ENCODE peak calls at places on chromosomes 3 and 15, in five cellular contexts. M is A549, E is H1, W is K562, A is GM12878. S is an unnamed sample.

GRCh38 chr3:155325263-155325835 is 31.9 kb upstream of the STRIT1 start:
- DNase-seq in M (peak), E (no peak), W (no peak), A (no peak), S (peak)

GRCh38 chr3:39750677-39751076 is 58.7 kb upstream of the MYRIP start:
- DNase-seq in M (no peak), E (no peak), W (no peak), A (no peak), S (no peak)

GRCh38 chr15:39663684-39664083 is 82.8 kb downstream of the THBS1 start:
- DNase-seq in M (no peak), E (no peak), W (no peak), A (no peak), S (no peak)

GRCh38 chr3:120498947-120499346 is 48.2 kb upstream of the FSTL1 start:
- DNase-seq in M (peak), E (no peak), W (no peak), A (no peak), S (no peak)

GRCh38 chr3:151901282-151901945 is 28.0 kb downstream of the SUCNR1 start:
- DNase-seq in M (no peak), E (no peak), W (no peak), A (no peak), S (no peak)

GRCh38 chr3:126064627-126065258 is 19.2 kb downstream of the SLC41A3 start:
- DNase-seq in M (no peak), E (no peak), W (no peak), A (no peak), S (no peak)

GRCh38 chr3:55485208-55485791 is 1.8 kb downstream of the WNT5A start:
- DNase-seq in M (peak), E (no peak), W (peak), A (peak), S (peak)

GRCh38 chr3:143998266-143998665 is 26.6 kb downstream of the DIPK2A start:
- DNase-seq in M (no peak), E (no peak), W (no peak), A (no peak), S (no peak)

GRCh38 chr15:41513282-41514227 is at the start of gene LTK:
- DNase-seq in M (no peak), E (no peak), W (peak), A (no peak), S (no peak)

GRCh38 chr3:15681668-15682067 is 80.1 kb downstream of the BTD start:
- DNase-seq in M (no peak), E (no peak), W (no peak), A (no peak), S (no peak)

GRCh38 chr3:188904670-188905069 is 267.1 kb upstream of the TPRG1 start:
- DNase-seq in M (no peak), E (no peak), W (no peak), A (no peak), S (peak)

GRCh38 chr3:155979746-155980145 is 109.3 kb downstream of the GMPS start:
- DNase-seq in M (no peak), E (no peak), W (no peak), A (no peak), S (no peak)

GRCh38 chr15:24784506-24784905 is 108.9 kb downstream of the NPAP1 start:
- DNase-seq in M (no peak), E (no peak), W (no peak), A (no peak), S (no peak)

GRCh38 chr3:64345351-64345750 is 120.1 kb upstream of the PRICKLE2 start:
- DNase-seq in M (peak), E (no peak), W (no peak), A (no peak), S (no peak)

GRCh38 chr3:130760922-130761321 is 14.3 kb upstream of the PIK3R4 start:
- DNase-seq in M (peak), E (no peak), W (no peak), A (no peak), S (no peak)

GRCh38 chr3:60316121-60316783 is 935.0 kb downstream of the FHIT start:
- DNase-seq in M (no peak), E (no peak), W (no peak), A (no peak), S (no peak)

GRCh38 chr15:92908369-92909057 is 8.4 kb downstream of the CHD2 start:
- DNase-seq in M (no peak), E (no peak), W (no peak), A (no peak), S (no peak)

GRCh38 chr3:4497005-4497692 is 4.0 kb downstream of the ITPR1 start:
- DNase-seq in M (no peak), E (no peak), W (no peak), A (no peak), S (no peak)

GRCh38 chr3:96756516-96756915 is 57.9 kb upstream of the EPHA6 start:
- DNase-seq in M (no peak), E (no peak), W (no peak), A (no peak), S (peak)

GRCh38 chr3:108488631-108489030 is 21.8 kb downstream of the MYH15 start:
- DNase-seq in M (no peak), E (no peak), W (no peak), A (no peak), S (no peak)

GRCh38 chr3:58084788-58085543 is 76.7 kb downstream of the FLNB start:
- DNase-seq in M (no peak), E (no peak), W (peak), A (peak), S (peak)

GRCh38 chr15:39357478-39358268 is 223.2 kb upstream of the THBS1 start:
- DNase-seq in M (no peak), E (no peak), W (no peak), A (no peak), S (no peak)

GRCh38 chr3:53069422-53070068 is 23.7 kb upstream of the SFMBT1 start:
- DNase-seq in M (peak), E (no peak), W (no peak), A (no peak), S (no peak)

GRCh38 chr3:23474580-23475357 is 271.6 kb downstream of the UBE2E2 start:
- DNase-seq in M (no peak), E (no peak), W (no peak), A (no peak), S (no peak)

GRCh38 chr3:128878556-128879124 is 780 bp upstream of the ACAD9 start:
- DNase-seq in M (no peak), E (no peak), W (peak), A (peak), S (peak)

GRCh38 chr3:150775001-150775599 is 12.1 kb upstream of the SIAH2 start:
- DNase-seq in M (no peak), E (no peak), W (no peak), A (no peak), S (no peak)

GRCh38 chr3:41710646-41711388 is 251.1 kb downstream of the ULK4 start:
- DNase-seq in M (peak), E (peak), W (no peak), A (no peak), S (no peak)

GRCh38 chr3:32850636-32851035 is 32.8 kb downstream of the TRIM71 start:
- DNase-seq in M (no peak), E (no peak), W (no peak), A (no peak), S (no peak)

GRCh38 chr3:100023595-100023994 is 90.7 kb downstream of the FILIP1L start:
- DNase-seq in M (no peak), E (no peak), W (no peak), A (no peak), S (no peak)

GRCh38 chr3:177615015-177615414 is 417.7 kb upstream of the TBL1XR1 start:
- DNase-seq in M (peak), E (no peak), W (peak), A (no peak), S (peak)

GRCh38 chr3:151976211-151977050 is 103.0 kb downstream of the SUCNR1 start:
- DNase-seq in M (peak), E (no peak), W (no peak), A (no peak), S (peak)

GRCh38 chr15:53837263-53837662 is 77.8 kb upstream of the WDR72 start:
- DNase-seq in M (peak), E (no peak), W (no peak), A (no peak), S (peak)

GRCh38 chr3:139016430-139017048 is 4.2 kb downstream of the PRR23B start:
- DNase-seq in M (no peak), E (no peak), W (peak), A (peak), S (peak)

GRCh38 chr3:148269816-148270215 is 427.9 kb upstream of the AGTR1 start:
- DNase-seq in M (no peak), E (no peak), W (no peak), A (no peak), S (peak)

GRCh38 chr3:113111308-113111707 is 100.0 kb upstream of the BOC start:
- DNase-seq in M (no peak), E (no peak), W (peak), A (no peak), S (no peak)

GRCh38 chr15:26028086-26028740 is 165.1 kb upstream of the ATP10A start:
- DNase-seq in M (no peak), E (no peak), W (no peak), A (no peak), S (no peak)

GRCh38 chr3:12978682-12979081 is 94.5 kb downstream of the IQSEC1 start:
- DNase-seq in M (no peak), E (no peak), W (no peak), A (no peak), S (no peak)
- TF ChIP-seq KDM1A in M (no peak), E (no peak), W (no peak), A (no peak), S (no peak)

GRCh38 chr3:51374456-51374855 is 10.6 kb upstream of the MANF start:
- DNase-seq in M (no peak), E (no peak), W (no peak), A (no peak), S (no peak)

GRCh38 chr3:51375571-51375970 is 9.5 kb upstream of the MANF start:
- DNase-seq in M (no peak), E (no peak), W (no peak), A (no peak), S (no peak)

GRCh38 chr3:51373658-51374421 is 11.3 kb upstream of the MANF start:
- DNase-seq in M (no peak), E (no peak), W (no peak), A (no peak), S (no peak)

GRCh38 chr3:51375136-51375535 is 10.0 kb upstream of the MANF start:
- DNase-seq in M (no peak), E (no peak), W (no peak), A (no peak), S (no peak)

DNA sequence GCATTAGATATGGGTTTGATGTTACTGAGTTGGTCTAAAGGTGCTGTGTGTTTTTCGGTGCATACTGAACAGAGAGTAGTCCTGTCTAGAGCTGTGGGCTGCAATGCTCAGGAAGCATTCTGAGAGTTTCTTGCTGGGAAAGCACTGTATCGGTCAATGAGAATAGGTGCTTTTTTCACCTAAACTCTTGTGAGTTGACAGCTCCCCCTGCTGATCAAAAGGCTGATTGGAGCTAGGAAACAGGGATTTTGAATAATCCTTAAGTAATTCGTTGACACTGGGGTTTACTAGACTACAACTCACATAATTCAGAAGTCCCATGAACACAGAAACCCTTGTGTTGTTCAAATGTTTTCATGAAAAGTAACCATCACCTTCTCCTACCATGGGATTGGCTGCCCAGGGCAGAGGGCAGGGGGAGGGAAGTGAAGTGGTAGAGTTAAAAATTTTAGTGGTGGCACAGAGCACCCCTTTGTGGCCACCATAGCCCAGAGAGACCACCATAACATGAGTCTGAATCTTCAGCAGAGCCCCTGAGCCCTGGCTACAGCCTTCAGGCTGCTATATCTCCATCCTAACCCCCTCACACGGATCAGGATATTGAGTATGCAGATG is 13.0 kb upstream of the MANF start:
- DNase-seq in M (peak), E (no peak), W (peak), A (no peak), S (peak)
- TF ChIP-seq KDM1A in M (no peak), E (no peak), W (no peak), A (no peak), S (no peak)

DNA sequence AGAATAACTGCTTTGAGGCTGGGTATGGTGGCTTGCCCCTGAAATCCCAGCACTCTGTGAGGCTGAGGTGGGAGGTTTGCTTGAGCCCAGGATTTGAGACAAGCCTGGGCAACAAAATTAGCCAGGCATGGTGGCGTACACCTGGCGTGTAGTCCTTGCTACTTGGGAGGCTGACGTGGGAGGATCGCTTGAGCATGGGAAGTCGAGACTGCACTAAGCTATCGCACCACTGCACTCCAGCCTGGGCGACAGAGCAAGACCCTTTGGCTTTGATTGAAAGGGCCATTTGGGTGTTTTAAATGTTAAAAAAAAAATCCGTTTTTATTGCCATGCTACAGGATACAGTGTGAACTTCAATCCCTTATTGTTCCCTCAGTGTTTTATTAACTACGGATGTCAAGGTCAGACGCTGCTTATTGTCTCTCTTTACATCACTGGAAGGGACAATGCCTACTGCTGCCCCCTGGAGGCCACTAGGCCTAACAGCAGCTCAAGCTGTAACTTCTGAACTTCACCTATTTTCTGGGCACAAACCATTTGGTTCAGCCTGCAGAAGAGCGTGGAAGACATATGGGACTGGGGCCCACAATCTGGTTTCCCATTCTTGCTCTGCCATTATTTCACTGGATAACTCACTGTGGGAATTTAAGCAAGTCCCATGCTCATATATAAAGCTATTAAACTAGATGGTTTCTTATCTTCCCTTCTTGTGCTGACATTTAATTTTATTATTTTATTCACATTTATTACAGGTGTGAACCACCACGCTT is 15.3 kb upstream of the IREB2 start:
- DNase-seq in M (peak), E (peak), W (peak), A (no peak), S (peak)
- TF ChIP-seq KDM1A in M (no peak), E (no peak), W (no peak), A (no peak), S (no peak)

GRCh38 chr3:169945313-169945712 is 21.3 kb upstream of the SEC62 start:
- DNase-seq in M (no peak), E (no peak), W (peak), A (peak), S (no peak)
- TF ChIP-seq KDM1A in M (no peak), E (no peak), W (no peak), A (no peak), S (no peak)

DNA sequence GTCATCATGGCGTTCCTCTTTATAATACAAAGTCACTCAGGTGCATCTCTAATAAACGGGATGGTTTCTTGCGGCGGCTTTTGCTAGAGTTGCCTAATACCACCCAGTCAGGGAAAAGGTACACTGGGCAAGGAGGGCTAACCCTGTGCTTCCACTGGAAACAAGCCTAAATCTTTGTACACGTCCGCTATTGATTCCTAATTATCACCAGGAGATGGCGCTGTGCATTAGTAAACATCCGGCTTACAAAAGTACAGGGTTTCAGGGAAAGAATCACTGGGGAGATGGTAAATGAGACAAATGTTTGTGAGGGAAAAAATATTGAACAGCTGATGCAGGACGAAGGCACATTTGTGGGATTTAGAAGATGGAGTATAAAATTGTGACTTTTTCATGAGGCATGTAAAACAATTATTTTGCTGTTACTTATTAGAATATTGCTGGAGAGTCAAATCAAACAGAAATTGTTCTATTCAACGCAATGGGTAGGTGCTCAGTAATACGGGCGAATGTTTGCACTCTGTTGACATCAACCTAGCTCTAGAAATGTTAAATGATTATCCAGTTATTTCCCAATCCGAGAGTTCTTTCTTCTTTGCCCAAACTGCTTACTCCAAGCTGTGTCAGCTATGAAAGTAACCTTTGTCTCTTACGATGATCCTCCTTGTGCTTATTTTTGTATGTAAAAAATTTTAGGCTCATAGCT is 50.6 kb downstream of the GMNC start:
- DNase-seq in M (peak), E (peak), W (peak), A (no peak), S (peak)
- TF ChIP-seq KDM1A in M (no peak), E (no peak), W (no peak), A (no peak), S (no peak)

GRCh38 chr3:174125267-174125844 is 727.8 kb downstream of the NLGN1 start:
- DNase-seq in M (no peak), E (no peak), W (no peak), A (no peak), S (peak)
- TF ChIP-seq KDM1A in M (no peak), E (no peak), W (no peak), A (no peak), S (no peak)

DNA sequence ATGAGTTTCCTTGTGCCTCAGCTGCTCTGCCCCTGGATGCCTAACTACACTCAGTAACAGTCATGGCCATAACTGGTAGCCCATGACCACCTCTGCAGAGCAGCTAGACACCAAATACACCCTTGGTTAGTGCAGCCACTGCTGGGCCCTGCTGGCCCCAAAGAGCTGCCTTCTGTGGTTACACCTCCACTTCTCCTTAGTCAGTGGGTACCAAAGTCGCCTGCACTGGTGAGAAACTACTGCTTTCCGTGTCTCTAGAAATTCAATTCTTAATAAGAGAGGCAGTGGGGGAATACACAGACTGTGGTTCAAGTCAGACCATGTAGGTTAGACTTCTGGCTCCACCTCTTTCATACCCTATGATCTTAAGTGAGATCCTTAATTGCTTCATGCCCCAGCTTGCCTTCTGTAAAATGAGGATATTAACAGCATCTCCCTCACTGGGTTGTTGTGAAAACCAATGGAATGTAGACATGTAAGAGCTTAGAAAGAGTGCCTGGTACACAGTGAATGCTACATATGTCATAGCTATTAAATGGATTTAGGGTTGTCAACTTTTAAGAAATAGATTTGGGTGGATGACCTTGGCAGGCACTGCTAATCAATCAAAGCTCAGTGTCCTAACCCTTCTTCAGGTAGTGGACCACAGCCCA is 18.2 kb downstream of the HEG1 start:
- DNase-seq in M (no peak), E (no peak), W (no peak), A (no peak), S (no peak)
- TF ChIP-seq KDM1A in M (no peak), E (no peak), W (no peak), A (no peak), S (no peak)

DNA sequence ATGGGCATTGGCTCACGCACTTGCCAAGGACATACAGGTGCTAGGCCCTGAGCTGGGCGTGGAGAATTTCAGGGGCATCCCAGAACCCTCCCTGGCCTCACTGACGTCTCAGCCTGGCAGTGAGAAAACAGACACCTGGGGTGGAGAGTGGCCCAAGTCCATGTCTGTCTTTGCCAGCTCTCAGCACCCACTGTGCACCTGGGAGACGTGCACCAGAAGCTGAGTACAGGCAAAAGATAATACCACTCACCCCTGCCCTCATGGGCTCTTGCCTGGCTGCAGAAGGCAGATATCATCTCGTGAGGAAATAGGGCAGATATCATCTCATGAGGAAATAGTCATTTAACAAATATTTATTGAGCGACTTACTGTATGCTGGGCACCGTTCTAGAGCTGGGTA is 8.0 kb downstream of the LOXL1 start:
- DNase-seq in M (no peak), E (no peak), W (no peak), A (no peak), S (no peak)
- TF ChIP-seq KDM1A in M (no peak), E (no peak), W (no peak), A (no peak), S (no peak)

DNA sequence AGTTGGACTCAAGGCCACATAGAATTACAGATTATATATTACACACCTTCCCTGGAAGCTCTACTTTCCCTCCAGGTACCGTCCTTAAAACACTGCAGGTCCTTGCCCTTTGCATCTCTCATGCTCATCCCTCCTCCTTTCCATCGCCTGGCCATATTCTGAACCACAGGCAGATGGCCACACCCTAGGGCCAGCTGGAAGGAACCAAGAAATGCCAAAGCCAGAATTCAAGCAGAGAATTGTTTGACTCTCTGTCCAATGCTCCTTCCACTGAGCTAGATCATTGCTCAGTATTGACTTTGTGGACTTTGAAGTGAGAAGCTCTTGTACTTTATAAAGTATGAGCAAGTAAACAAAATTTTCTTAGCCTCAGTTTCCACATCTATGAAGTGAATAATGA is 170.3 kb upstream of the SLC24A5 start:
- DNase-seq in M (no peak), E (no peak), W (no peak), A (no peak), S (no peak)
- TF ChIP-seq KDM1A in M (no peak), E (no peak), W (no peak), A (no peak), S (no peak)